ENCODE peak calls at places on chromosomes 11 and 22, in four cellular contexts. One of them, this sample, is unnamed.

GRCh38 chr22:49733631-49734030 is 94.0 kb downstream of the BRD1 start:
- DNase-seq in tibial artery: no peak
- DNase-seq in uterus: no peak
- DNase-seq in omental fat pad: no peak
- DNase-seq in this sample: peak

GRCh38 chr22:17576475-17576874 is 13.2 kb downstream of the SLC25A18 start:
- DNase-seq in tibial artery: no peak
- DNase-seq in uterus: no peak
- DNase-seq in omental fat pad: no peak
- DNase-seq in this sample: no peak

GRCh38 chr11:1825039-1825740 is 9.6 kb upstream of the SYT8 start:
- DNase-seq in tibial artery: peak
- DNase-seq in uterus: no peak
- DNase-seq in omental fat pad: no peak
- DNase-seq in this sample: no peak

GRCh38 chr11:125239585-125240331 is 75.2 kb downstream of the PKNOX2 start:
- DNase-seq in tibial artery: peak
- DNase-seq in uterus: no peak
- DNase-seq in omental fat pad: no peak
- DNase-seq in this sample: no peak

GRCh38 chr11:35235944-35236666 is 97.1 kb downstream of the CD44 start:
- DNase-seq in tibial artery: no peak
- DNase-seq in uterus: no peak
- DNase-seq in omental fat pad: no peak
- DNase-seq in this sample: no peak

GRCh38 chr11:12864316-12865156 is 144.6 kb upstream of the RASSF10 start:
- DNase-seq in tibial artery: peak
- DNase-seq in uterus: no peak
- DNase-seq in omental fat pad: no peak
- DNase-seq in this sample: no peak

GRCh38 chr11:116644948-116645305 is 127.9 kb downstream of the BUD13 start:
- DNase-seq in tibial artery: no peak
- DNase-seq in uterus: no peak
- DNase-seq in omental fat pad: no peak
- DNase-seq in this sample: no peak

GRCh38 chr22:41508770-41509170 is 35.5 kb downstream of the POLR3H start:
- DNase-seq in tibial artery: peak
- DNase-seq in uterus: no peak
- DNase-seq in omental fat pad: no peak
- DNase-seq in this sample: no peak

GRCh38 chr22:37032535-37033460 is 13.3 kb downstream of the MPST start:
- DNase-seq in tibial artery: no peak
- DNase-seq in uterus: peak
- DNase-seq in omental fat pad: no peak
- DNase-seq in this sample: no peak

GRCh38 chr22:39226353-39226752 is 18.4 kb downstream of the PDGFB start:
- DNase-seq in tibial artery: no peak
- DNase-seq in uterus: no peak
- DNase-seq in omental fat pad: no peak
- DNase-seq in this sample: no peak

GRCh38 chr11:9825315-9825714 is 161.4 kb downstream of the SWAP70 start:
- DNase-seq in tibial artery: no peak
- DNase-seq in uterus: no peak
- DNase-seq in omental fat pad: no peak
- DNase-seq in this sample: no peak

GRCh38 chr11:34068098-34068497 is 16.6 kb downstream of the CAPRIN1 start:
- DNase-seq in tibial artery: no peak
- DNase-seq in uterus: no peak
- DNase-seq in omental fat pad: no peak
- DNase-seq in this sample: no peak

GRCh38 chr11:111571829-111572501 is 30.3 kb upstream of the SIK2 start:
- DNase-seq in tibial artery: no peak
- DNase-seq in uterus: no peak
- DNase-seq in omental fat pad: no peak
- DNase-seq in this sample: no peak

DNA sequence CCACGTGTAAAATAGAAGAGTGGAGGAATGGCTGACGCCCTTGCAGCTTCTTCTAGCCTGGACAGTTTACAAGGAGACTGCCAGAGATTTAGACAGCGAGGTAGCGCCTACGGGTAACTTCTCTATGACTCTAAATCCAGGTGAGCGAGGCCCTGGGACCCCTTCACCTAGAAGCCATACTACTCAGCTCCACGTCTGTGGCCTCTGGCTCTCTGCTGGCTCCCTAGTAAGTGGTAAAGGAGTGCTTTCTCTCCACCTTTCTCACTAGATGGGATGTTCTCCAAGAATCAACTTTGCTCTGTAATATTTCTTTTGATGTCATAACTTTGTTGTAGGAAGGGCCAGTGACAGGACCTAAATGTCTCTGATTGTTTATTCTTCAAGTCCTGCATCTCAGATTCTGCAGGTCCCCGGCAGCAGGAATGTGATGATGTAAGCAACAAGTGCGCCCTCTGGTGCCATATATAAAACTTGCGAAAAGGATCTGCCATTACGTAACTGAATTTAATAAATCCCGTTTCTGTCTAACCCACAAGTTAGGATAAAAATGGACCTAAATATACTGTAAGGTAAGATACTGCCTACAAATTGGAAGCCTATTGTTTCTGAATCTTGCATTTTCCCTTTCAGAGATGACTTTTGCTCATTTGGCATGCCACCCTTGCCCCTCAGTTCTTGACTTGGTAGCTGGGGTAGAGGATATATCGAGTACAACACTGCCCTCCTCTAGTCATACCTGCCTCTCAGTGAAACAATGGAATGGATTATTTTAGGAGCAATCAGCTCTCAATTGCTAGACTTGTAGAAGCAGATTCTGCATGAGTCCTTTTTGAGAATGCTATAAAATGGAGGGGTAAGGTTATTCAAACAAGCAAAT is 11.0 kb upstream of the PTPN5 start:
- DNase-seq in tibial artery: no peak
- DNase-seq in uterus: no peak
- DNase-seq in omental fat pad: no peak
- DNase-seq in this sample: no peak
- TF ChIP-seq CTCF in tibial artery: peak
- TF ChIP-seq CTCF in uterus: peak
- TF ChIP-seq CTCF in omental fat pad: no peak
- TF ChIP-seq CTCF in this sample: no peak

GRCh38 chr11:95507794-95508193 is 276.8 kb upstream of the SESN3 start:
- DNase-seq in tibial artery: no peak
- DNase-seq in uterus: no peak
- DNase-seq in omental fat pad: no peak
- DNase-seq in this sample: no peak
- TF ChIP-seq CTCF in tibial artery: peak
- TF ChIP-seq CTCF in uterus: no peak
- TF ChIP-seq CTCF in omental fat pad: no peak
- TF ChIP-seq CTCF in this sample: no peak

DNA sequence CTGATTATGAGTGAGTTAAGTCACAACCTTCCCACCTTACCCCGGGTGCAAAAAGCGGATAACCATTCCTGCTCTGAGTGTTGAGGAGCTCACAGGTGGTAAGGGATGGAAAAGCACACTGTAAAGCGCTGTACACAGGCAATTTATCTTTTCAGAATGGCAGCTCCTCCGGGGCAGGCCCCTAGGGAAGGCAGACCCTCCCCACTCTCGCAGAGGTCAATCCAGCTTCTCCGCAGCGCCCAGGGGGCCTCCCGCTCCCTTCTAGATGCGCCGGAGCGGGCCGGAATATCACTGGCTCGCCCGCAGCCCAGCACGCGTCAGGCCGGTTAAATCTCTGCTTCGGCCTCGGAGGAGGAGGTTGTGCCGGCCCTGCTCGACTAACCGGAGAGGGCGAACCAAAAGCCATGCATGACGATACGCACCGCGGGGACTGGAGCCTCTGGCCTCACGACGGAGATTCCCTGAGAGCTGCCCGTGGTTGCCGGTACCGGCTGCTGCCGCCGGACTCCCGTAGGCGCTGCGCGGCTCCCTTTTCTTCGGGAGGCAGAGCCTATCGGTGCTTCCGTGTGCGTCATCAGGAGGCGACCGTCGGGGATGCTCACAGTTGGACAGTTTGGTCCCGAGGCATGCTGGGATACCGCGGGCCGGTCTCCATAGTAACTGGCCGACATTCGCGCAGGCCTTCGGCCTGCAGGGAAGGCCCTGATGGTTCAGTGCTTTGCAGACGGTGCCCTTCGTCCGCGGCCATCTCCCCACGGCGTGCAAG is at the start of gene BRMS1:
- DNase-seq in tibial artery: peak
- DNase-seq in uterus: peak
- DNase-seq in omental fat pad: peak
- DNase-seq in this sample: peak
- TF ChIP-seq CTCF in tibial artery: peak
- TF ChIP-seq CTCF in uterus: peak
- TF ChIP-seq CTCF in omental fat pad: no peak
- TF ChIP-seq CTCF in this sample: peak

DNA sequence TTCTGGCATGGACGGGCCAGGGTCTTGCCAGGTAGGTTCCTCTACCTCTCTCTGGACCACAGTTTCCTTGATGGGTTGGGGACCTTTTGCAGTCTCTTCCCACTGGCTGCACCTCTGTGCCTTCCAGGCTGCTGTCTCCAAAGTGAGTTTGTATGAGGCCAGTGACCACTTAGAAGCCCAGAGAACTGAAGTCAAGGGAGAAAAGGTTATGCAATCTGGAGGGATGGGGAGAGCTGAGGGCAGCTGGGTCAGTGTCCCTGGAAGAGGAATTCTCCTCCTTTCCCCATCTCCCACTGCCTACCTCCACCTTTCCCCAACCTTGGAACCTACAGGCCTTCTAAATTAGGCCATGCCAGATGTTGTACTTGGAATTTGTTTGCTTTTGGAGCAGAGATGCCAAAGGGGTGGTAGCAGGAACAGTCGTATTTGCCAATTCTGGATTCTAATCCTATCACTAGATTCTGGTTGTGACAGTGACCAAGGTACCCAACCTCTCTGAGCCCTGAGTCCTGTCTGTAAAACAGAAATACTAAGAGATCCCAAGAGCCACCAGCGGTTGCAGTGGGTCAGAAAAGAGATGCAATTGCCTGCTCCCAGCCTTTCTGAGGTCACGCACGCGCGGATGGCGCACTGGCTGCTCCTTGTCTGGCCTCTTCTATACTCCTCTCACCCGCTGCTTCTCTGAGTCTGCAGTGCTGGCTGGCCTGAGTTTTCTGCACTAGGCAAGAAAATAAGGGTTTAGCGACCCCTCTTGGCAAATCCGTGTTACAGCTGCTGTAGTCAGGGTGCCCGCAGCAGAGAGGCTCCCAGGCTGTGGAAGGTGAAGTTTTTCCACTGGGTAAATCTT is 10.7 kb upstream of the ACCSL start:
- DNase-seq in tibial artery: peak
- DNase-seq in uterus: peak
- DNase-seq in omental fat pad: no peak
- DNase-seq in this sample: peak
- TF ChIP-seq CTCF in tibial artery: peak
- TF ChIP-seq CTCF in uterus: peak
- TF ChIP-seq CTCF in omental fat pad: no peak
- TF ChIP-seq CTCF in this sample: peak

GRCh38 chr11:85810871-85811611 is at the start of gene SYTL2:
- DNase-seq in tibial artery: peak
- DNase-seq in uterus: peak
- DNase-seq in omental fat pad: peak
- DNase-seq in this sample: no peak
- TF ChIP-seq CTCF in tibial artery: no peak
- TF ChIP-seq CTCF in uterus: peak
- TF ChIP-seq CTCF in omental fat pad: no peak
- TF ChIP-seq CTCF in this sample: no peak

GRCh38 chr11:32893091-32893946 is 708 bp downstream of the QSER1 start:
- DNase-seq in tibial artery: peak
- DNase-seq in uterus: peak
- DNase-seq in omental fat pad: no peak
- DNase-seq in this sample: no peak
- TF ChIP-seq CTCF in tibial artery: no peak
- TF ChIP-seq CTCF in uterus: peak
- TF ChIP-seq CTCF in omental fat pad: no peak
- TF ChIP-seq CTCF in this sample: peak

DNA sequence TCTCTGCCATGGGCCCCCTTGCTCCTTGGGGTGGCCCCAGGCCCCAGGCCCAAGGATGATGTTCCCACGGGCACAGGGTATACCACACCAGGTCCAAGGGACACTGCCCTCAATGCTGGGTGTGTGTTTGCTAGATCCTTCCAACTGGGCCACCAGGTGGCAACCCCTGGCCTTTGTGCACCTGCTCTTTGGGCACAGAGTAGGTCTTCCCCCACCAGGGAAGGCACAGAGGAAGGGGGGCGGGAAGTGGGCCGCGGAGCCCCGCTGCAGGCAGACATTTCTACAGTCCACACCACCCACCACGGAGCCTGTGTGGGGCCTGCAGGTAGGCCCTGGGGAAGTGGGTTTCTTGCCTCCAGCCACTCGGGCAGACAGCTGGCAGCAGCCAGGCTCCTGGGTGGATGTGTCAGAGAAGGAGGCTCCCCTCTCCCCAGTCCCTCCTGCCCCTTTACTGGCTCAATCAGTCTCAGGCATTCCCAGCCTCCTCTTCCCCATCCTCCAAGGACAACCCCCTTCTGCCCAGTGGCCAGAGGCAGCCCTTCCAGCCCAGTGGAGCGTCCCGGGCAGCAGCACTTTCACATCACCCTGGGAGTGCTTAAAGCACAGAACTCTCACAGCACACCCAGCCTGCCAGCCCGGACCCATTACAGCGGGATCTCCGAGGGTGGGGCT is 21.6 kb downstream of the MAFF start:
- DNase-seq in tibial artery: no peak
- DNase-seq in uterus: no peak
- DNase-seq in omental fat pad: no peak
- DNase-seq in this sample: no peak
- TF ChIP-seq CTCF in tibial artery: no peak
- TF ChIP-seq CTCF in uterus: no peak
- TF ChIP-seq CTCF in omental fat pad: no peak
- TF ChIP-seq CTCF in this sample: no peak

DNA sequence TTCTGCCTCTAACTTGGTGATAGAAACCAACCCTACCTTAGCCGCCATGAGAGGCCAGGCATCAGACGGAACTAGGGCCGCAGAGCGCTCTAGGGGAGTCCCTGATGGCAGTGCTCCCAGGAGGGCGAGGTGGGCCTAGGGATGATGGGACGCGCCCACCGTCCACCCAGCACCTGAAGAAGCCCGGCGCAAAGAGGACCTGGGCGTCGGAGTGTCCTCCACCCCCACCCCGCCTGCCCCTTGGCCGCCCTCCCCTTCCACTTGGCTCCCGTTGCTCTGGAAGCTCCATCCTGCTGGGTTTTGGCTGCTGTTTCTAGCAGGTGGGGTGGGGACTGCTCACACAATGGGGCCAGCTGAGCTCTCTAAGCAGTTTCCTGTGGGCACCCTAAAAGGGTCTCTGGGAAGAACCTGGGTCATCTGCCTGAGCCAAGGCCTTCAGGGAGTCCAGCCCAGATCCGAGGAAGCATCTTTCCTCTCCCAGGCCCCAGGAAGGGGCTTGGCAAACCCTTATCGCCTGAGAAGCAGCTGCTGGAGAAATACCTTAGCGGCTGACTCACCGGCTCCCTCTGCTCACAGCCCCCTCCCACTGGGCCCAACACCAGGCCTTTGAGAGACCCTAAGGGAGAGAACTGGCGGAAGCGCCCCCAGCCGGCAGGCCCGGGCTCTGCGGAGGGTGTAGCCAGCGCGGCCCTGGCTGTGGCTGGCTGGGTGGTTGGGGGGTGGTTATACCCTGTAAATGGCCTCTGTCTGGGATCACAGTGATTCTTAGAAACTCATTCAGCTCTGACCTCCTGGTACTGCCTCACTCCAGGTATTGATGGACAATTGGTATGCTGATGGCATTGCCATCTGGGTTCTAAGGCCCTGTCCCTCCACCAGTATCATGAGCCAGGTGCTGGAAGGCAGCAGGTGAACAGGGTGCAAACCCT is 19.3 kb downstream of the CREB3L1 start:
- DNase-seq in tibial artery: no peak
- DNase-seq in uterus: peak
- DNase-seq in omental fat pad: no peak
- DNase-seq in this sample: no peak
- TF ChIP-seq CTCF in tibial artery: peak
- TF ChIP-seq CTCF in uterus: peak
- TF ChIP-seq CTCF in omental fat pad: no peak
- TF ChIP-seq CTCF in this sample: peak

This sample was measured in ascending aorta.